ENCODE peak calls at places on chromosomes 3 and 15, in seven cellular contexts. M is lower lobe of right lung; B is left colon; D is A172; C is NCI-H1092 treated with DMSO at 0.1 percent for 48 hours; F is WERI-Rb-1; X is stimulated activated CD8-positive, alpha-beta memory T cell treated with anti-CD3 and anti-CD28 coated beads, Interleukin-2, amount 100 ng/mL, for 48 hours. W is an unnamed sample.

GRCh38 chr15:31216210-31216911 is 110.3 kb upstream of the KLF13 start:
- DNase-seq in C (peak), M (peak), X (no peak), B (peak), F (peak), D (peak), W (peak)

GRCh38 chr3:155702745-155703581 is 41.9 kb downstream of the PLCH1 start:
- DNase-seq in B (no peak), X (no peak), C (no peak), M (peak), F (no peak), D (no peak), W (no peak)

GRCh38 chr3:128663151-128663550 is 12.5 kb upstream of the RPN1 start:
- DNase-seq in X (no peak), C (no peak), M (no peak), F (no peak), B (no peak), D (no peak), W (no peak)

GRCh38 chr3:37223084-37223975 is 48.9 kb upstream of the LRRFIP2 start:
- DNase-seq in B (no peak), X (no peak), D (peak), F (no peak), C (no peak), M (no peak), W (no peak)

GRCh38 chr15:65209701-65210643 is 1.3 kb downstream of the CILP start:
- DNase-seq in X (no peak), M (no peak), D (no peak), B (no peak), C (no peak), F (no peak), W (no peak)

GRCh38 chr3:133457025-133457424 is 57.2 kb downstream of the BFSP2 start:
- DNase-seq in F (no peak), B (no peak), C (peak), M (no peak), X (no peak), D (no peak), W (no peak)

GRCh38 chr3:48301814-48302194 is 31.7 kb downstream of the SPINK8 start:
- DNase-seq in F (no peak), C (peak), X (no peak), D (no peak), B (peak), M (peak), W (peak)

GRCh38 chr3:40623567-40623966 is 98.8 kb downstream of the ZNF621 start:
- DNase-seq in C (no peak), F (no peak), M (no peak), B (peak), X (no peak), D (peak), W (peak)

GRCh38 chr3:39941941-39942340 is 132.5 kb downstream of the MYRIP start:
- DNase-seq in B (peak), X (no peak), C (peak), M (no peak), D (no peak), F (no peak), W (no peak)

GRCh38 chr3:185796431-185797107 is 28.3 kb downstream of the IGF2BP2 start:
- DNase-seq in X (no peak), D (peak), C (no peak), F (no peak), M (no peak), B (no peak), W (no peak)

GRCh38 chr15:65085207-65085753 is 8.7 kb downstream of the KBTBD13 start:
- DNase-seq in X (no peak), D (no peak), F (no peak), M (peak), B (no peak), C (no peak), W (no peak)

GRCh38 chr3:88059380-88060160 is 515 bp downstream of the ZNF654 start:
- DNase-seq in D (no peak), M (no peak), F (no peak), B (peak), X (no peak), C (peak), W (no peak)

GRCh38 chr3:132726341-132726823 is 4.2 kb upstream of the NPHP3 start:
- DNase-seq in D (peak), F (no peak), B (no peak), M (no peak), C (peak), X (no peak), W (no peak)

GRCh38 chr15:71127083-71127482 is 11.8 kb downstream of the THSD4 start:
- DNase-seq in C (no peak), M (no peak), F (no peak), B (no peak), D (no peak), X (no peak), W (no peak)

GRCh38 chr3:113769551-113769950 is 22.7 kb downstream of the ATP6V1A start:
- DNase-seq in M (no peak), F (no peak), C (no peak), D (peak), X (no peak), B (no peak), W (no peak)

GRCh38 chr3:179885950-179886349 is 150.8 kb downstream of the PEX5L start:
- DNase-seq in D (no peak), B (no peak), C (no peak), X (no peak), M (no peak), F (no peak), W (no peak)

GRCh38 chr3:187401861-187402260 is 33.7 kb downstream of the RTP4 start:
- DNase-seq in C (no peak), M (no peak), F (no peak), D (no peak), X (no peak), B (no peak), W (no peak)

GRCh38 chr3:4043867-4044575 is 244.8 kb downstream of the LRRN1 start:
- DNase-seq in X (no peak), F (no peak), D (no peak), M (no peak), C (no peak), B (no peak), W (no peak)

GRCh38 chr3:159882784-159883779 is 105.6 kb upstream of the IL12A start:
- DNase-seq in D (peak), F (peak), M (no peak), X (no peak), B (no peak), C (peak), W (no peak)

GRCh38 chr15:63476229-63476632 is 28.2 kb upstream of the USP3 start:
- DNase-seq in M (no peak), D (peak), X (no peak), F (no peak), C (no peak), B (no peak), W (no peak)

GRCh38 chr15:91942676-91943417 is 89.3 kb downstream of the SLCO3A1 start:
- DNase-seq in B (peak), X (no peak), D (peak), C (no peak), F (no peak), M (peak), W (peak)

GRCh38 chr15:41881925-41882688 is 11.7 kb downstream of the SPTBN5 start:
- DNase-seq in F (no peak), B (peak), X (no peak), D (no peak), C (no peak), M (no peak), W (no peak)

GRCh38 chr3:16101295-16102186 is 72.9 kb upstream of the GALNT15 start:
- DNase-seq in F (no peak), B (peak), D (peak), X (no peak), C (no peak), M (no peak), W (no peak)

GRCh38 chr3:149314807-149315578 is 18.4 kb downstream of the TM4SF18 start:
- DNase-seq in B (no peak), C (no peak), D (peak), F (no peak), X (no peak), M (no peak), W (no peak)

GRCh38 chr15:68227806-68228142 is 1.8 kb downstream of the CLN6 start:
- DNase-seq in C (no peak), X (no peak), M (no peak), B (no peak), F (no peak), D (no peak), W (no peak)

GRCh38 chr15:46365612-46366011 is 730.8 kb downstream of the SQOR start:
- DNase-seq in F (no peak), C (no peak), M (no peak), B (no peak), X (no peak), D (no peak), W (no peak)

GRCh38 chr3:16211176-16211904 is 36.9 kb downstream of the GALNT15 start:
- DNase-seq in B (no peak), M (no peak), D (no peak), C (no peak), X (no peak), F (no peak), W (no peak)

GRCh38 chr3:95394286-95394685 is 1331.4 kb downstream of the NSUN3 start:
- DNase-seq in B (no peak), F (no peak), M (no peak), X (no peak), D (no peak), C (no peak), W (no peak)

GRCh38 chr15:30670056-30670455 is 44.1 kb downstream of the ARHGAP11B start:
- DNase-seq in F (no peak), D (no peak), M (no peak), B (no peak), X (no peak), C (no peak), W (no peak)

GRCh38 chr3:122946185-122946584 is 81.4 kb downstream of the SEMA5B start:
- DNase-seq in C (no peak), F (no peak), D (no peak), X (no peak), M (no peak), B (no peak), W (no peak)

GRCh38 chr3:100420885-100421284 is 19.5 kb downstream of the LNP1 start:
- DNase-seq in B (no peak), M (no peak), X (no peak), C (no peak), D (no peak), F (no peak), W (no peak)

GRCh38 chr3:50490438-50490970 is 12.9 kb downstream of the CACNA2D2 start:
- DNase-seq in F (no peak), C (no peak), D (no peak), X (no peak), B (no peak), M (no peak), W (no peak)

GRCh38 chr3:160106905-160107861 is 118.0 kb upstream of the C3orf80 start:
- DNase-seq in B (peak), F (no peak), D (no peak), X (no peak), C (no peak), M (no peak), W (no peak)

GRCh38 chr3:49133226-49133951 is 539 bp upstream of the LAMB2 start:
- DNase-seq in F (peak), X (no peak), D (peak), B (peak), C (peak), M (peak), W (peak)

GRCh38 chr15:58212909-58213526 is 74.8 kb downstream of the AQP9 start:
- DNase-seq in B (no peak), M (no peak), X (no peak), D (peak), C (peak), F (peak), W (no peak)

GRCh38 chr3:137165117-137165806 is 207.5 kb downstream of the IL20RB start:
- DNase-seq in D (peak), X (no peak), F (no peak), B (no peak), C (no peak), M (no peak), W (no peak)

GRCh38 chr3:141875893-141876380 is 506 bp upstream of the ATP1B3 start:
- DNase-seq in F (peak), C (no peak), B (peak), D (peak), X (peak), M (peak), W (peak)

W was measured in GF-D8.